ENCODE peak calls at places on chromosomes 12 and 14, in four cellular contexts. L, V, K and O are unnamed samples.

GRCh38 chr12:113224955-113225354 is 3.7 kb downstream of the TPCN1 start:
- DNase-seq in V (no peak), L (no peak), K (no peak), O (no peak)

GRCh38 chr14:105137481-105138020 is 31.0 kb downstream of the JAG2 start:
- DNase-seq in V (peak), L (no peak), K (no peak), O (no peak)

GRCh38 chr14:25006961-25007795 is 42.8 kb downstream of the STXBP6 start:
- DNase-seq in V (no peak), L (no peak), K (no peak), O (no peak)

GRCh38 chr14:93231129-93231979 is 24.3 kb downstream of the UBR7 start:
- DNase-seq in V (no peak), L (no peak), K (peak), O (no peak)

GRCh38 chr14:22319526-22320352 is 269.3 kb downstream of the DAD1 start:
- DNase-seq in K (peak), V (no peak), L (no peak), O (no peak)

GRCh38 chr12:121536058-121536928 is 44.5 kb downstream of the KDM2B start:
- DNase-seq in V (peak), K (peak), L (no peak), O (peak)

GRCh38 chr12:95083938-95084337 is 10.5 kb upstream of the NR2C1 start:
- DNase-seq in K (no peak), L (no peak), V (no peak), O (no peak)

GRCh38 chr12:92581579-92581978 is 121.2 kb upstream of the PLEKHG7 start:
- DNase-seq in K (no peak), L (no peak), V (no peak), O (no peak)

GRCh38 chr12:62840311-62840710 is 94.6 kb downstream of the PPM1H start:
- DNase-seq in K (no peak), V (no peak), L (no peak), O (no peak)

GRCh38 chr12:93785262-93786010 is 108.3 kb downstream of the CRADD start:
- DNase-seq in V (no peak), L (no peak), K (no peak), O (no peak)

GRCh38 chr14:99671230-99672224 is 12.6 kb upstream of the CYP46A1 start:
- DNase-seq in V (no peak), K (no peak), L (no peak), O (no peak)